ENCODE peak calls at places on chromosomes 16 and 17, in seven cellular contexts. W is H7; M is smooth muscle cell of the brain vasculature; Q is activated CD8-positive, alpha-beta T cell treated with anti-CD3 and anti-CD28 coated beads for 36 hours; I is fibroblast of the aortic adventitia; K is heart right ventricle; B is Kasumi-1. L is an unnamed sample.

GRCh38 chr17:39225308-39225973 is at the start of gene STAC2:
- DNase-seq in Q (peak), K (no peak), W (peak), B (no peak), I (no peak), M (no peak), L (no peak)

GRCh38 chr17:73710095-73710592 is 65.9 kb upstream of the SDK2 start:
- DNase-seq in K (peak), I (peak), W (peak), Q (peak), M (peak), B (peak), L (no peak)

GRCh38 chr16:67255553-67256030 is 6.8 kb downstream of the SLC9A5 start:
- DNase-seq in B (no peak), M (no peak), K (no peak), I (no peak), W (no peak), Q (no peak), L (no peak)

GRCh38 chr17:28925912-28926365 is 23.1 kb upstream of the DHRS13 start:
- DNase-seq in M (no peak), K (no peak), Q (peak), W (no peak), B (peak), I (peak), L (no peak)

GRCh38 chr17:77957215-77957868 is 1.2 kb upstream of the TNRC6C start:
- DNase-seq in I (peak), Q (peak), B (peak), K (no peak), M (no peak), W (no peak), L (no peak)

GRCh38 chr17:72053069-72053846 is 67.6 kb upstream of the SOX9 start:
- DNase-seq in W (peak), K (no peak), B (no peak), I (no peak), M (no peak), Q (no peak), L (no peak)

GRCh38 chr17:19364699-19365498 is 2.4 kb upstream of the B9D1 start:
- DNase-seq in K (no peak), Q (no peak), W (no peak), I (no peak), M (no peak), B (no peak), L (no peak)

GRCh38 chr17:14622622-14623101 is 321.8 kb downstream of the HS3ST3B1 start:
- DNase-seq in B (no peak), Q (no peak), M (no peak), W (no peak), K (no peak), I (no peak), L (no peak)

GRCh38 chr17:57993471-57994365 is 5.7 kb upstream of the VEZF1 start:
- DNase-seq in Q (no peak), K (no peak), W (no peak), B (peak), I (no peak), M (no peak), L (no peak)

GRCh38 chr16:53094013-53094630 is 39.3 kb downstream of the CHD9 start:
- DNase-seq in K (peak), W (no peak), B (peak), M (no peak), I (no peak), Q (no peak), L (no peak)

GRCh38 chr16:2429771-2430663 is 770 bp downstream of the CCNF start:
- DNase-seq in I (peak), W (no peak), K (no peak), Q (no peak), B (peak), M (no peak), L (no peak)

GRCh38 chr17:39139137-39139516 is 12.3 kb downstream of the PLXDC1 start:
- DNase-seq in W (no peak), K (no peak), I (peak), M (no peak), B (no peak), Q (no peak), L (no peak)

GRCh38 chr16:15856901-15857778 is at the start of gene MYH11:
- DNase-seq in I (no peak), W (peak), Q (no peak), K (no peak), B (no peak), M (no peak), L (no peak)

GRCh38 chr17:82449883-82450356 is 632 bp downstream of the CYBC1 start:
- DNase-seq in Q (peak), K (no peak), M (no peak), W (no peak), B (no peak), I (no peak), L (no peak)

GRCh38 chr16:51408357-51408756 is 257.3 kb upstream of the SALL1 start:
- DNase-seq in K (no peak), I (peak), W (no peak), B (no peak), M (no peak), Q (no peak), L (no peak)

GRCh38 chr17:28827672-28828071 is 14.9 kb downstream of the FAM222B start:
- DNase-seq in I (no peak), W (no peak), M (no peak), B (no peak), K (no peak), Q (no peak), L (no peak)

GRCh38 chr17:38705803-38706624 is 941 bp downstream of the MLLT6 start:
- DNase-seq in W (peak), K (peak), I (peak), Q (peak), B (no peak), M (no peak), L (no peak)

GRCh38 chr16:53103811-53104210 is 49.0 kb downstream of the CHD9 start:
- DNase-seq in W (no peak), I (no peak), B (no peak), M (no peak), K (no peak), Q (no peak), L (no peak)

GRCh38 chr17:72804949-72805348 is 287.5 kb downstream of the SLC39A11 start:
- DNase-seq in W (no peak), K (no peak), I (no peak), M (no peak), Q (no peak), B (no peak), L (no peak)

GRCh38 chr17:72587156-72587555 is 466.3 kb downstream of the SOX9 start:
- DNase-seq in I (no peak), K (no peak), M (no peak), B (no peak), W (no peak), Q (no peak), L (no peak)

GRCh38 chr17:38920374-38921291 is 4.8 kb upstream of the LASP1NB start:
- DNase-seq in W (no peak), Q (no peak), M (no peak), I (no peak), K (no peak), B (no peak), L (no peak)

GRCh38 chr16:54547052-54547451 is 260.5 kb upstream of the IRX3 start:
- DNase-seq in M (no peak), B (no peak), W (no peak), K (no peak), I (no peak), Q (no peak), L (no peak)

GRCh38 chr16:53043986-53044571 is 8.6 kb downstream of the CHD9NB start:
- DNase-seq in K (no peak), M (no peak), Q (no peak), I (no peak), W (peak), B (no peak), L (no peak)

GRCh38 chr17:60934723-60935122 is 257.1 kb downstream of the BCAS3 start:
- DNase-seq in Q (no peak), W (no peak), M (no peak), B (no peak), K (no peak), I (no peak), L (no peak)

GRCh38 chr16:12802661-12803060 is 1.0 kb downstream of the CPPED1 start:
- DNase-seq in M (no peak), B (no peak), K (no peak), Q (no peak), I (no peak), W (peak), L (no peak)

GRCh38 chr16:4570688-4571321 is 14.7 kb downstream of the C16orf96 start:
- DNase-seq in W (peak), I (no peak), M (no peak), Q (no peak), K (no peak), B (no peak), L (no peak)

GRCh38 chr16:972316-973002 is 1.7 kb upstream of the LMF1 start:
- DNase-seq in W (no peak), K (no peak), Q (no peak), B (no peak), I (no peak), M (no peak), L (no peak)

GRCh38 chr17:80825471-80826345 is 165.9 kb upstream of the CHMP6 start:
- DNase-seq in I (no peak), W (peak), K (no peak), Q (no peak), B (no peak), M (no peak), L (no peak)

GRCh38 chr17:44829558-44830358 is at the start of gene GJC1:
- DNase-seq in K (peak), Q (peak), W (peak), I (no peak), B (no peak), M (no peak), L (no peak)

GRCh38 chr16:57834936-57835335 is 32.6 kb upstream of the KIFC3 start:
- DNase-seq in M (no peak), K (no peak), Q (no peak), W (no peak), I (peak), B (no peak), L (no peak)

GRCh38 chr16:71352466-71352865 is 6.1 kb upstream of the CALB2 start:
- DNase-seq in M (no peak), K (no peak), Q (no peak), W (no peak), I (no peak), B (no peak), L (no peak)

GRCh38 chr16:78210305-78210704 is 110.9 kb downstream of the WWOX start:
- DNase-seq in I (peak), Q (no peak), B (no peak), K (no peak), W (no peak), M (no peak), L (no peak)

GRCh38 chr17:79007504-79008381 is 1.8 kb downstream of the CANT1 start:
- DNase-seq in W (peak), K (no peak), Q (peak), M (no peak), B (no peak), I (no peak), L (no peak)

GRCh38 chr17:28744802-28745051 is 916 bp downstream of the TRAF4 start:
- DNase-seq in Q (no peak), B (no peak), M (no peak), K (no peak), I (no peak), W (no peak), L (no peak)

GRCh38 chr17:350706-351435 is 1.7 kb downstream of the RPH3AL start:
- DNase-seq in K (peak), M (no peak), Q (no peak), B (peak), W (peak), I (peak), L (no peak)

GRCh38 chr17:73267648-73268537 is 6.2 kb upstream of the CPSF4L start:
- DNase-seq in Q (no peak), M (no peak), K (no peak), I (no peak), W (peak), B (no peak), L (no peak)

GRCh38 chr17:79933863-79934652 is 94.8 kb upstream of the CBX4 start:
- DNase-seq in Q (peak), M (no peak), B (peak), I (no peak), K (no peak), W (no peak), L (no peak)

GRCh38 chr17:32525116-32525515 is 38.3 kb downstream of the CDK5R1 start:
- DNase-seq in Q (no peak), M (no peak), K (no peak), W (no peak), I (peak), B (no peak), L (no peak)